ENCODE peak calls at places on chromosome 7, in nine cellular contexts. Z is hepatocyte, W is HFF-Myc, Q is MCF 10A, J is GM06990, F is IMR-90, E is neural crest cell, Y is fibroblast of lung, A is lung. P is an unnamed sample.

GRCh38 chr7:135905355-135905754 is 71.8 kb downstream of the MTPN start:
- DNase-seq in Z (no peak), W (no peak), Q (no peak), J (no peak), F (no peak), E (no peak), Y (peak), A (no peak), P (no peak)

GRCh38 chr7:44326261-44327125 is 1.1 kb upstream of the CAMK2B start:
- DNase-seq in Z (no peak), W (no peak), Q (no peak), J (no peak), F (no peak), E (no peak), Y (no peak), A (peak), P (no peak)

GRCh38 chr7:28409716-28410627 is 2.3 kb upstream of the CREB5 start:
- DNase-seq in Z (peak), W (no peak), Q (peak), J (peak), F (peak), E (peak), Y (peak), A (no peak), P (peak)

GRCh38 chr7:22411977-22412693 is 55.2 kb upstream of the RAPGEF5 start:
- DNase-seq in Z (no peak), W (no peak), Q (no peak), J (no peak), F (no peak), E (no peak), Y (no peak), A (no peak), P (no peak)

GRCh38 chr7:90655566-90655965 is 59.4 kb downstream of the CDK14 start:
- DNase-seq in Z (no peak), W (no peak), Q (peak), J (peak), F (peak), E (no peak), Y (peak), A (no peak), P (peak)

GRCh38 chr7:5500056-5500776 is 76.6 kb upstream of the TNRC18 start:
- DNase-seq in Z (no peak), W (no peak), Q (no peak), J (no peak), F (peak), E (no peak), Y (peak), A (no peak), P (no peak)

GRCh38 chr7:119903090-119903489 is 369.9 kb upstream of the KCND2 start:
- DNase-seq in Z (no peak), W (no peak), Q (no peak), J (no peak), F (no peak), E (no peak), Y (no peak), A (no peak), P (no peak)

GRCh38 chr7:38629621-38630020 is 1.6 kb downstream of the AMPH start:
- DNase-seq in Z (no peak), W (no peak), Q (no peak), J (no peak), F (peak), E (no peak), Y (peak), A (no peak), P (no peak)

GRCh38 chr7:108499575-108499974 is 26.4 kb downstream of the PNPLA8 start:
- DNase-seq in Z (no peak), W (no peak), Q (no peak), J (no peak), F (peak), E (no peak), Y (peak), A (no peak), P (no peak)

GRCh38 chr7:112439476-112439875 is 10.8 kb upstream of the IFRD1 start:
- DNase-seq in Z (no peak), W (no peak), Q (no peak), J (no peak), F (no peak), E (no peak), Y (no peak), A (no peak), P (no peak)

GRCh38 chr7:44563171-44563679 is 10.5 kb downstream of the DDX56 start:
- DNase-seq in Z (no peak), W (no peak), Q (no peak), J (no peak), F (no peak), E (no peak), Y (no peak), A (no peak), P (no peak)

GRCh38 chr7:47354831-47355541 is 226.9 kb downstream of the TNS3 start:
- DNase-seq in Z (peak), W (no peak), Q (no peak), J (no peak), F (no peak), E (no peak), Y (no peak), A (no peak), P (no peak)

GRCh38 chr7:506921-507622 is 12.6 kb downstream of the PDGFA start:
- DNase-seq in Z (no peak), W (no peak), Q (no peak), J (no peak), F (no peak), E (no peak), Y (no peak), A (no peak), P (no peak)

GRCh38 chr7:131188367-131189339 is 139.0 kb upstream of the MKLN1 start:
- DNase-seq in Z (peak), W (peak), Q (peak), J (peak), F (peak), E (no peak), Y (peak), A (no peak), P (peak)

GRCh38 chr7:129993275-129993674 is 40.5 kb upstream of the UBE2H start:
- DNase-seq in Z (peak), W (no peak), Q (no peak), J (no peak), F (no peak), E (no peak), Y (no peak), A (no peak), P (no peak)
- TF ChIP-seq CTCF in Z (peak), W (no peak), Q (no peak), J (no peak), F (no peak), E (no peak), Y (no peak), A (no peak), P (no peak)

GRCh38 chr7:116988363-116988989 is 35.2 kb downstream of the ST7 start:
- DNase-seq in Z (no peak), W (no peak), Q (no peak), J (no peak), F (no peak), E (no peak), Y (no peak), A (no peak), P (no peak)
- TF ChIP-seq CTCF in Z (peak), W (no peak), Q (peak), J (peak), F (peak), E (peak), Y (no peak), A (no peak), P (peak)

GRCh38 chr7:76165973-76166403 is 35.7 kb upstream of the SRRM3 start:
- DNase-seq in Z (no peak), W (no peak), Q (peak), J (no peak), F (no peak), E (no peak), Y (no peak), A (no peak), P (no peak)

GRCh38 chr7:76165106-76165972 is 36.4 kb upstream of the SRRM3 start:
- DNase-seq in Z (no peak), W (no peak), Q (no peak), J (no peak), F (no peak), E (no peak), Y (no peak), A (no peak), P (no peak)

GRCh38 chr7:76166404-76167255 is 35.1 kb upstream of the SRRM3 start:
- DNase-seq in Z (peak), W (peak), Q (peak), J (peak), F (peak), E (peak), Y (peak), A (peak), P (peak)
- TF ChIP-seq CTCF in Z (peak), W (peak), Q (no peak), J (peak), F (peak), E (peak), Y (no peak), A (no peak), P (no peak)

GRCh38 chr7:19587291-19587690 is 121.5 kb downstream of the POLR1F start:
- DNase-seq in Z (no peak), W (no peak), Q (peak), J (no peak), F (no peak), E (no peak), Y (no peak), A (no peak), P (no peak)
- TF ChIP-seq CTCF in Z (no peak), W (no peak), Q (peak), J (peak), F (no peak), E (no peak), Y (no peak), A (no peak), P (peak)

GRCh38 chr7:43308913-43309789 is 196.7 kb downstream of the HECW1 start:
- DNase-seq in Z (no peak), W (no peak), Q (no peak), J (peak), F (no peak), E (no peak), Y (no peak), A (no peak), P (peak)
- TF ChIP-seq CTCF in Z (no peak), W (no peak), Q (no peak), J (no peak), F (no peak), E (no peak), Y (no peak), A (no peak), P (no peak)

GRCh38 chr7:95628831-95629439 is 32.6 kb upstream of the PDK4 start:
- DNase-seq in Z (peak), W (no peak), Q (peak), J (no peak), F (peak), E (no peak), Y (no peak), A (no peak), P (no peak)
- TF ChIP-seq CTCF in Z (no peak), W (no peak), Q (no peak), J (no peak), F (no peak), E (no peak), Y (no peak), A (no peak), P (no peak)

GRCh38 chr7:99740573-99741437 is 5.8 kb upstream of the CYP3A7 start:
- DNase-seq in Z (peak), W (no peak), Q (peak), J (no peak), F (peak), E (no peak), Y (peak), A (no peak), P (no peak)

GRCh38 chr7:99741438-99741795 is 6.4 kb upstream of the CYP3A7 start:
- DNase-seq in Z (no peak), W (no peak), Q (no peak), J (no peak), F (no peak), E (no peak), Y (no peak), A (no peak), P (no peak)

GRCh38 chr7:99737726-99738125 is 2.7 kb upstream of the CYP3A7 start:
- DNase-seq in Z (no peak), W (peak), Q (peak), J (no peak), F (no peak), E (no peak), Y (peak), A (no peak), P (no peak)

GRCh38 chr7:99739699-99740572 is 4.9 kb upstream of the CYP3A7 start:
- DNase-seq in Z (no peak), W (no peak), Q (no peak), J (no peak), F (no peak), E (no peak), Y (no peak), A (no peak), P (no peak)

DNA sequence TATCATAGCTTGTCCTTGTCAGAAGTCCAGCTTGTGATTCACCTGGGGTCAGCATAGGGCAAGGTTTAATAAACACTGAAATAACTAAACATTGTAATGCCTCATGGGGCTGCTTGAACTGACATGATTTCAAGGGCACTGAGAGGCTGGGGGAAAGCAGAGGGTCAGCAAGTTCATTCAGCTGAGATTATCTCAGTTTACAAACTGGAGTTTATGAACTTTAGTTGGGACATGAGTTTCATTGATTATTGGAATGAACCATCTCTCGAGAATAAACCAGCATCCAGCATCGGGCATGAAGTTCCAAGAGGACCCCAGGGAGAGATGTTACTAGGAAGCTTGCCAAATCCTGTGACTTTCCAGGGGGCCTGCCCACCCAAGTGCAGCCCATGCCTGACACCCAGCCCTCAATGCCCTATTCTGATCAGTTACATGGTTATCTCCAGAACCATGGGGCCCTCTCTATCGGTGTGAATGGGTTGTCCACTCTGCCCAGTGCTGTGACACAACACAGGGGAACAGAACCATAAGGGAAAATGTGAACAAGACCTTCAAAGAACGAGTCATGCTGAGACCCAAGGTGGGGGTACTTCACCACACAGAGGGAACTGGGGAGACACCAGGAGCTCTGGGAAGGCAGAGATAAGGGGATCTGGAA is 7.9 kb upstream of the CYP3A7 start:
- DNase-seq in Z (no peak), W (no peak), Q (no peak), J (no peak), F (no peak), E (no peak), Y (no peak), A (no peak), P (no peak)
- TF ChIP-seq CTCF in Z (no peak), W (no peak), Q (no peak), J (no peak), F (no peak), E (no peak), Y (no peak), A (no peak), P (no peak)